ENCODE peak calls at places on chromosomes 7 and 10, in nine cellular contexts. P is breast epithelium; W is C1 segment of cervical spinal cord; Q is K562; G is stimulated activated CD4-positive, alpha-beta T cell treated with anti-CD3 and anti-CD28 coated beads, Interleukin-4, amount 100 ng/mL, for 4 hours; D is GM13976; T is GM12865; J is epithelial cell of prostate; E is sigmoid colon. F is an unnamed sample.

GRCh38 chr10:21702633-21703111 is 168.6 kb downstream of the MLLT10 start:
- DNase-seq in P (no peak), W (no peak), Q (no peak), G (no peak), D (peak), T (peak), J (no peak), E (no peak), F (no peak)

GRCh38 chr7:231030-231857 is 38.9 kb downstream of the FAM20C start:
- DNase-seq in P (no peak), W (no peak), Q (peak), G (no peak), D (no peak), T (no peak), J (no peak), E (peak), F (no peak)

GRCh38 chr10:44949915-44950314 is 9.7 kb upstream of the RASSF4 start:
- DNase-seq in P (no peak), W (no peak), Q (no peak), G (no peak), D (no peak), T (no peak), J (no peak), E (peak), F (no peak)

GRCh38 chr10:50312464-50313437 is 61.4 kb upstream of the ASAH2 start:
- DNase-seq in P (no peak), W (no peak), Q (no peak), G (no peak), D (no peak), T (no peak), J (peak), E (no peak), F (no peak)

GRCh38 chr7:137816696-137817320 is 30.0 kb downstream of the DGKI start:
- DNase-seq in P (no peak), W (no peak), Q (no peak), G (no peak), D (no peak), T (peak), J (no peak), E (no peak), F (no peak)

GRCh38 chr7:40489844-40490602 is 355.2 kb downstream of the SUGCT start:
- DNase-seq in P (no peak), W (no peak), Q (no peak), G (no peak), D (no peak), T (no peak), J (no peak), E (no peak), F (no peak)

GRCh38 chr10:50275650-50276235 is 24.4 kb upstream of the ASAH2 start:
- DNase-seq in P (no peak), W (no peak), Q (peak), G (peak), D (peak), T (peak), J (no peak), E (no peak), F (no peak)

GRCh38 chr10:122154733-122155366 is 116.2 kb upstream of the BTBD16 start:
- DNase-seq in P (peak), W (no peak), Q (no peak), G (no peak), D (no peak), T (no peak), J (no peak), E (peak), F (no peak)

GRCh38 chr10:24383681-24384106 is 174.8 kb downstream of the KIAA1217 start:
- DNase-seq in P (peak), W (no peak), Q (peak), G (no peak), D (peak), T (peak), J (peak), E (peak), F (no peak)

F was measured in NCI-H187 treated with DMSO at 0.1 percent for 48 hours.